ENCODE peak calls at places on chromosomes 16 and 17, in ten cellular contexts. T is breast epithelium; O is heart left ventricle; Y is CD4-positive, alpha-beta T cell; R is K562; A is CD8-positive, alpha-beta T cell; N is lower lobe of right lung; C is testis; P is dorsolateral prefrontal cortex; D is endothelial cell of umbilical vein. B is an unnamed sample.

GRCh38 chr17:67636841-67637240 is 80.9 kb upstream of the NOL11 start:
- DNase-seq in R (no peak), O (no peak), Y (no peak), P (no peak), D (no peak), N (no peak), C (no peak), T (no peak), A (no peak), B (no peak)

GRCh38 chr17:65745241-65745640 is 183.8 kb upstream of the AXIN2 start:
- DNase-seq in A (no peak), T (no peak), Y (no peak), N (no peak), C (no peak), R (no peak), D (peak; percentile 56), O (no peak), P (no peak), B (no peak)

GRCh38 chr17:72101526-72101925 is 19.3 kb upstream of the SOX9 start:
- DNase-seq in A (no peak), Y (no peak), N (no peak), T (no peak), P (no peak), R (no peak), C (no peak), D (no peak), O (no peak), B (no peak)

GRCh38 chr17:44565866-44566443 is 8.7 kb downstream of the FZD2 start:
- DNase-seq in R (no peak), P (no peak), C (peak; percentile 32), N (no peak), D (no peak), Y (no peak), T (no peak), A (no peak), O (no peak), B (no peak)

GRCh38 chr16:86134802-86135461 is 236.0 kb downstream of the IRF8 start:
- DNase-seq in A (no peak), R (no peak), O (no peak), N (no peak), P (no peak), D (no peak), T (no peak), Y (no peak), C (no peak), B (no peak)

GRCh38 chr16:80948886-80949502 is 57.7 kb downstream of the CMC2 start:
- DNase-seq in C (peak; percentile 79), N (peak; percentile 61), A (no peak), O (no peak), T (no peak), R (peak; percentile 72), D (peak; percentile 73), P (no peak), Y (no peak), B (peak; percentile 21)

GRCh38 chr17:7122386-7122785 is 7.8 kb upstream of the ASGR2 start:
- DNase-seq in Y (no peak), O (no peak), T (no peak), D (peak; percentile 54), P (no peak), C (no peak), A (no peak), R (no peak), N (no peak), B (no peak)

GRCh38 chr17:58667934-58668597 is 23.8 kb downstream of the TEX14 start:
- DNase-seq in C (no peak), O (no peak), N (no peak), P (no peak), D (no peak), A (no peak), R (no peak), Y (no peak), T (no peak), B (no peak)

GRCh38 chr17:80789356-80789902 is 202.2 kb upstream of the CHMP6 start:
- DNase-seq in T (no peak), O (peak; percentile 47), D (peak; percentile 94), Y (no peak), C (peak; percentile 33), R (no peak), N (no peak), P (peak; percentile 29), A (no peak), B (peak; percentile 77)

GRCh38 chr16:55062446-55062845 is 131.8 kb downstream of the IRX5 start:
- DNase-seq in O (no peak), A (no peak), D (no peak), C (no peak), T (no peak), P (no peak), R (no peak), Y (no peak), N (no peak), B (no peak)

GRCh38 chr17:2040942-2041560 is 771 bp upstream of the OVCA2 start:
- DNase-seq in R (no peak), A (no peak), C (no peak), O (no peak), T (no peak), P (no peak), D (peak; percentile 46), N (no peak), Y (no peak), B (no peak)

GRCh38 chr16:2043296-2043979 is 4.2 kb downstream of the NTHL1 start:
- DNase-seq in T (no peak), C (no peak), D (no peak), R (no peak), P (no peak), A (no peak), Y (no peak), N (no peak), O (no peak), B (no peak)

GRCh38 chr17:36849871-36850348 is 87.4 kb upstream of the LHX1 start:
- DNase-seq in T (no peak), C (no peak), D (peak; percentile 59), R (peak; percentile 56), N (no peak), A (no peak), O (no peak), P (no peak), Y (no peak), B (peak; percentile 7)
- TF ChIP-seq CTCF in T (no peak), C (no peak), D (peak; percentile 33), R (peak; percentile 70), N (no peak), A (no peak), O (no peak), P (no peak), Y (no peak), B (peak; percentile 32)

GRCh38 chr16:84949776-84950436 is 61.4 kb downstream of the ZDHHC7 start:
- DNase-seq in A (no peak), Y (no peak), C (no peak), P (no peak), N (no peak), T (no peak), D (no peak), R (no peak), O (no peak), B (no peak)

GRCh38 chr16:84955427-84955826 is 55.9 kb downstream of the ZDHHC7 start:
- DNase-seq in Y (no peak), A (no peak), T (no peak), C (no peak), D (no peak), N (no peak), O (no peak), R (no peak), P (no peak), B (no peak)

GRCh38 chr16:84950906-84951305 is 60.4 kb downstream of the ZDHHC7 start:
- DNase-seq in C (no peak), T (no peak), N (no peak), O (no peak), P (no peak), R (peak; percentile 65), Y (no peak), D (no peak), A (peak; percentile 31), B (peak; percentile 55)

GRCh38 chr16:84952335-84953050 is 58.8 kb downstream of the ZDHHC7 start:
- DNase-seq in R (peak; percentile 90), O (peak; percentile 78), D (peak; percentile 87), P (peak; percentile 69), C (peak; percentile 92), N (peak; percentile 69), T (peak; percentile 69), Y (peak; percentile 56), A (peak; percentile 74), B (peak; percentile 73)

GRCh38 chr16:84953051-84953746 is 58.1 kb downstream of the ZDHHC7 start:
- DNase-seq in Y (no peak), N (no peak), O (no peak), C (no peak), A (no peak), T (no peak), R (no peak), P (no peak), D (peak; percentile 9), B (no peak)
- H3K27ac ChIP-seq in Y (no peak overlapping the region), N (peak overlapping the region; percentile 18), O (peak overlapping the region; percentile 39), C (peak overlapping the region; percentile 68), A (no peak overlapping the region), T (no peak overlapping the region), R (peak overlapping the region; percentile 67), P (no peak overlapping the region), D (no peak overlapping the region), B (no peak overlapping the region)

DNA sequence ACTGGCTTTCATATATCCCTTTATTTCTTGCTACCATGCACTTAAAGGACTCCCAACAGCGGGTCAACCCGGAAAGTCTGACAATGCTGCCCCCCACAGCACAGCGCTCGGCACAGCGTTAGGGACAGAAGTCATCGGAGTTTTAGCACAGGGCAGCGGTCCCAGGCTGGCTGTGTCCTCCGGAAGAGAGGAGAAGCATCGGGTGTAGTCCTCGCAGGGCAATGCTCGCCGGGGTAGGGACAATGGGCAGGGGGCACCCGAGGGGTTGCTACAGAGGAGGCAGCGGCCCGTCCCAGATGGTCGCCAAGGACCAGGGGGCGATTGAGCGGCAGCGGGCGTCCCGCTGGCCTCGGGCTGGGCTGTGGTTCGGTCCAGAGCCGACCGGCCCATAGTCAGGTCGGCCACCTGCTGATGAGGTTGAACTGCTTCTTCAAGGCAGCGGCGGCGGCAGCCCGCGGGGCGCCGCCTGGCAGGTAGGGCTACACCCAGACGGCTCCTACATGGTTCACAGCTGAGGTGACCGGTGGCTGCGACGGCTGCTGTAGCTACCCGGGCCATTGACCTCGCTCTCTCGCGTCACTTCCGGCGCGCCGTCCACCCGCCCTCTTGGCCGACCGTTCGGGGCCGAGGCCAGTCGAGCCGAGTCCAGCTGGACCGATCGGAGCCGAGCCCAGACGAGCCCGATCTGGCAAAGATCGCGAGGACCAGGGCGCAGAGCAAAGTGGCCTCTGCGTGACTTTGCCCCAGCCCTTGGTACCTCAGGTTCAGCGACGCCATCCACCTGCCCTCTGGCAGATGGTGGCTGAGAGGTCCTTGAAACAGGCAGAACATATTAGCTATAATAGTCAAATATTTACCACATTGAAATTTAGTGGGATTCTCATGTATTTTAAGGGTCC is 4.7 kb upstream of the LCMT1 start:
- DNase-seq in C (peak; percentile 98), D (peak; percentile 89), Y (peak; percentile 52), N (peak; percentile 98), R (peak; percentile 92), A (peak; percentile 68), T (peak; percentile 93), O (peak; percentile 97), P (peak; percentile 97), B (no peak)
- TF ChIP-seq CTCF in C (no peak), D (no peak), Y (peak; percentile 54), N (peak; percentile 26), R (peak; percentile 63), A (no peak), T (peak; percentile 17), O (peak; percentile 28), P (peak; percentile 25), B (no peak)

DNA sequence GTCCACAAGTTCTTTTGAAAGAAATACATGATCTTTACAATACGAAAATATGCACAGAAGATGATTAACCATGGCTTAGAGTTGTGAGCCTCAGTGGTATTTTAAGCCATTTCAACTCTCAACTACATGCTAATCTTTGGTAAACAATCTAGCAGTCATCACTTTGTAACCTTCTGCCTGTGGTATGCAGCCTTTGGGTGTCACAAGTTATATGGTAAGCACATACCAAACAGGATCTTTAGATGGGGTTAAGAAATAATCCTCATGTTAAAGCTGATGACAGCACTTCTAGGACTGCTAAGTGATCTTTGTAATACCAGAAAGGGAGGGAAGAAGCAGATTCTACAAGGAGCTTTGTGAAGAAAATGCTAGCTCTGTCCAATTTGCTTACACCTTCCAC is 74.3 kb downstream of the CA4 start:
- DNase-seq in T (no peak), N (no peak), O (no peak), Y (no peak), D (peak; percentile 28), C (no peak), P (no peak), A (no peak), R (no peak), B (no peak)
- H3K27ac ChIP-seq in T (no peak overlapping the region), N (no peak overlapping the region), O (no peak overlapping the region), Y (no peak overlapping the region), D (no peak overlapping the region), C (no peak overlapping the region), P (peak overlapping the region; percentile 19), A (no peak overlapping the region), R (no peak overlapping the region), B (no peak overlapping the region)